ENCODE peak calls at places on chromosomes 13 and 19, in five cellular contexts. Z is cardiac muscle cell, M is endodermal cell, Q is colonic mucosa, B is cardiac fibroblast. O is an unnamed sample.

GRCh38 chr19:45195764-45196163 is 17.2 kb downstream of the BLOC1S3 start:
- DNase-seq in Z (no peak), M (no peak), Q (no peak), B (no peak), O (no peak)

GRCh38 chr19:22532388-22533310 is 101.5 kb upstream of the ZNF492 start:
- DNase-seq in Z (no peak), M (no peak), Q (peak), B (no peak), O (no peak)

GRCh38 chr19:43664008-43664407 is 6.0 kb downstream of the PLAUR start:
- DNase-seq in Z (no peak), M (no peak), Q (no peak), B (no peak), O (no peak)

GRCh38 chr13:25085125-25085742 is 10.7 kb upstream of the PABPC3 start:
- DNase-seq in Z (peak), M (peak), Q (peak), B (peak), O (peak)

GRCh38 chr19:35142531-35143230 is 374 bp upstream of the FXYD7 start:
- DNase-seq in Z (peak), M (peak), Q (peak), B (peak), O (peak)

GRCh38 chr13:112078216-112078615 is 11.3 kb downstream of the SOX1 start:
- DNase-seq in Z (no peak), M (peak), Q (no peak), B (no peak), O (no peak)

GRCh38 chr19:49475995-49476880 is 2.2 kb downstream of the FLT3LG start:
- DNase-seq in Z (peak), M (peak), Q (peak), B (peak), O (peak)

GRCh38 chr19:55075366-55075998 is at the start of gene EPS8L1:
- DNase-seq in Z (no peak), M (peak), Q (peak), B (no peak), O (no peak)

GRCh38 chr13:25111557-25111956 is 15.6 kb downstream of the PABPC3 start:
- DNase-seq in Z (no peak), M (no peak), Q (no peak), B (no peak), O (no peak)

GRCh38 chr13:71864094-71864980 is 2.7 kb downstream of the DACH1 start:
- DNase-seq in Z (peak), M (no peak), Q (peak), B (peak), O (no peak)

GRCh38 chr13:110564472-110564985 is 3.0 kb upstream of the RAB20 start:
- DNase-seq in Z (no peak), M (peak), Q (no peak), B (no peak), O (no peak)

GRCh38 chr13:110565296-110565695 is 3.8 kb upstream of the RAB20 start:
- DNase-seq in Z (no peak), M (peak), Q (no peak), B (no peak), O (no peak)

GRCh38 chr13:110562696-110563462 is 1.4 kb upstream of the RAB20 start:
- DNase-seq in Z (no peak), M (peak), Q (no peak), B (no peak), O (no peak)

GRCh38 chr13:110561335-110562033 is at the start of gene RAB20:
- DNase-seq in Z (peak), M (peak), Q (peak), B (peak), O (peak)

DNA sequence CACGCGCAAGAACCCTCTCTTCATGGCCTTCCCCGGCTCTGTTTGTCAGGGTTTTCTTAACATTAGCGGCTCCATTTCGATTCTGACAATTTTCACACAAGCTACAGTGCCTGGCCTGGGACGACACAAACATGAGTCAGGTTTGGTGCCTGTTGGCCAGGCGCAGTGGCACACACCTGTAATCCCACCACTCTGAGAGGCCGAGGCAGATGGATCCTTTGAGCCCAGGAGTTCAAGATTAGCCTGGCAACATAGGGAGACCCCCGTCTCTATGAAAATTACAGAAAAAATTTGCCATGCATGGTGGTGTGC is 1.9 kb upstream of the RAB20 start:
- DNase-seq in Z (no peak), M (peak), Q (no peak), B (no peak), O (no peak)
- H3K4me3 ChIP-seq in Z (no peak), M (peak), Q (peak), B (no peak), O (no peak)

GRCh38 chr13:107456431-107456830 is 758.9 kb downstream of the LIG4 start:
- DNase-seq in Z (no peak), M (no peak), Q (no peak), B (no peak), O (no peak)

GRCh38 chr13:107447591-107447990 is 767.7 kb downstream of the LIG4 start:
- DNase-seq in Z (no peak), M (no peak), Q (no peak), B (no peak), O (no peak)

GRCh38 chr13:107450426-107450825 is 764.9 kb downstream of the LIG4 start:
- DNase-seq in Z (no peak), M (no peak), Q (no peak), B (peak), O (peak)

GRCh38 chr13:107452833-107453232 is 762.5 kb downstream of the LIG4 start:
- DNase-seq in Z (no peak), M (no peak), Q (no peak), B (no peak), O (no peak)

DNA sequence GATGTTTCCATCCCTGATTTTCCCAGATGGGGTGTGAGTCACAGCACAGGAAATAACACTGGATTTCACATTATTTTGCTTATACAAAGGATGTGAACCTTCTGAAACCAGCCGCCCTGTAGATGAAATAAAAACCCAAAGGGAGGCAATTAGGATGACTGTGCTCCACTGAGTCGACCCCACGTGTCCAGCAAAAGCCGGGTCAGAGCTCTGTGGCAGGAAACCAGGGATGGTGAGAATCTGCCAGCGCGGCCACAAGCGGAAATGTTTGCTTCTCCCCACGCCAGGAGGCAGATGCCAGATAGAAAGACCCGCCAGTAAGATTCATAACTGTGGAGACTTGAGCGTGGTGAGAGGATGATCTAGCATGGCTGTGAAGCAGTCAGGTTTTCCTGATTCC is 764.4 kb downstream of the LIG4 start:
- DNase-seq in Z (no peak), M (no peak), Q (no peak), B (peak), O (peak)
- TF ChIP-seq CTCF in Z (no peak), M (no peak), Q (no peak), B (no peak), O (no peak)

DNA sequence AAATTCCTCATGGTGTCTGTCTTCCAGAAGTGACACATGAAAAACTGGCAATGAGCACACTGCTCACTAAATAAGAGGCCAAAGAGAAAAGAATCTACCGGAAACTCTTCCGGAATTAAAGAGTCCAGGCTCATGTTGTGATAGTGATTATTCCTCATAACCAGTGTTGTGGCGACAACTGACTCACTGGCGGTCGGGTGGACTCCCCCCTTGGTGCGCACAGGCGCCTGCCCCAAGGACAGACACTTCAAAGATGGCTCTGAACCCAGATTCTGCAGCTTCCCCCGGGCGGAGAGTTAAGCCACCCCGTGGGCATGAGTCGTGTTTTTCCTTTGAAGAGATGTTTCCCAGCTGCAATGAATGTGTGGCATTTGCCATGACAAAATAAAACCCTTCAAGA is 10.3 kb downstream of the IL17D start:
- DNase-seq in Z (no peak), M (no peak), Q (no peak), B (peak), O (peak)
- H3K4me3 ChIP-seq in Z (no peak), M (no peak), Q (no peak), B (no peak), O (no peak)

GRCh38 chr19:29265436-29265835 is 52.5 kb upstream of the UQCRFS1 start:
- DNase-seq in Z (no peak), M (no peak), Q (no peak), B (no peak), O (no peak)

GRCh38 chr19:29266001-29266400 is 53.0 kb upstream of the UQCRFS1 start:
- DNase-seq in Z (no peak), M (peak), Q (no peak), B (no peak), O (no peak)

GRCh38 chr19:29262085-29262484 is 49.1 kb upstream of the UQCRFS1 start:
- DNase-seq in Z (no peak), M (no peak), Q (no peak), B (no peak), O (no peak)

GRCh38 chr19:29264897-29265296 is 51.9 kb upstream of the UQCRFS1 start:
- DNase-seq in Z (no peak), M (peak), Q (no peak), B (no peak), O (no peak)

DNA sequence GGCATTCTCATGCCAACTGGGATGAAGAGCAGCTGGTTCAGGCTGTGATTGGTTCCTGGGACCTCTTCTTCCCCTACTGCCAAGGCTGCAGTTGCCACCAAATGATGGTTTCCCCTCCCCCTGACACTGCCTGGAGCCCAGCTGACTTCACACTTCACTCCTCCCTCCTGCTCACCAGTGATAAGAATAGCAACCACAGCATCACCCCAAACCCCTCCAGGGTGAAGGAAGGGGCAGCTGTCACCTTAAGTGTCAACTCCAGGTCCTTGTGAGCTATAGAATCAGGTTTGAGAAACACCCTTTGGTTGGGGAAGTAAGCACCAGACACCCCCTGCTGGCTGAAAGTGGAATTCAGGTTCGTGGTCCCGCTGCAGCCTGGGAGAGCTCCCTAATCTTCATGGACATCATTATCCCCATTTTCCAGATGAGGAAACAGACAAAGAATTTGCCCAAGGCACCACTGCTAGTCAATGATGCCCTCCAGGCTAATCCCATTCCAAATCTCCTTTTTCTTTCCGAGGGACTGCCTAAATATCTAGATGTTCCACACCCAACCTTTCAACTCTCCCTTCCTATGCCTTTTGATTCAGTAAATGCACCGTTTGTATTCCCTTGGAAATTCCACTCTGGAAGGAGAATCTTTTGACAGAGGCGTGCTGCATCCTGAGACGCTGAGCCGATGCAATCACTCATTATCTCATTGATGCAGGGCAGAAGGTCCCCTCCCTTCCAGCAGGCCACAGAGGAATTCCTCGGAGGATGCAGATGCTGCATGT is 50.5 kb upstream of the UQCRFS1 start:
- DNase-seq in Z (peak), M (peak), Q (peak), B (peak), O (peak)
- TF ChIP-seq CTCF in Z (peak), M (peak), Q (peak), B (peak), O (peak)

GRCh38 chr19:4278926-4279529 is at the start of gene SHD:
- DNase-seq in Z (peak), M (peak), Q (no peak), B (no peak), O (no peak)
- H3K4me3 ChIP-seq in Z (peak), M (peak), Q (peak), B (no peak), O (no peak)

GRCh38 chr19:1854542-1855039 is 6.3 kb upstream of the REXO1 start:
- DNase-seq in Z (no peak), M (no peak), Q (peak), B (no peak), O (no peak)
- TF ChIP-seq CTCF in Z (no peak), M (peak), Q (no peak), B (no peak), O (no peak)

DNA sequence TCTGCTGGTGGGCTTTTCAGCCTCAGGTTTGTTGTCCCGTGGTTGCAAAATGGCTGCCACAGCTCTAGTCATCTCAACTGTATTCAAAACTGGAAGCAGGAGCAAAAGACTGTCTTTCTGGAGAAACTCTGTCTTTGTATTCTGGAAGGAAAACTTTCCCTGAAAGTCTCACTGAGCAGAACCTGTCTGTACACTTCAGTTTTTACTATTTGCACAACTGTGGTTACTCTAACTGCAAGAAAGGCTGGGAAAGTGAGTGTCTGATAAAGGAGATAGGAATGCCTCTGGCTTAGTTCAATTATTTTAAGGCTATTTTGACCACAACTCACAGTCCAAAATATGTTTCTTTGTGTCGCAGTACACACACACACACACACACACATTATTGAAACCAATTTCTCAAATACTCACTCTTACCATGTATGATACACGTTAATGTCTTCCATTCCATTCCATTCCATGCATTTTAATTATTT is 49.7 kb upstream of the EHD2 start:
- DNase-seq in Z (no peak), M (no peak), Q (no peak), B (peak), O (peak)
- H3K4me3 ChIP-seq in Z (no peak), M (no peak), Q (no peak), B (no peak), O (no peak)

GRCh38 chr19:39497850-39498261 is 891 bp upstream of the DLL3 start:
- DNase-seq in Z (peak), M (peak), Q (peak), B (peak), O (peak)
- TF ChIP-seq CTCF in Z (peak), M (peak), Q (peak), B (peak), O (peak)

GRCh38 chr19:38270587-38271167 is 6.3 kb downstream of the SPINT2 start:
- DNase-seq in Z (no peak), M (no peak), Q (no peak), B (no peak), O (no peak)
- H3K4me3 ChIP-seq in Z (no peak), M (peak), Q (no peak), B (no peak), O (no peak)

O was measured in fibroblast of pulmonary artery.